ENCODE peak calls at places on chromosome 14, in four cellular contexts. J is lower lobe of right lung, B is Panc1, P is thoracic aorta. V is an unnamed sample.

GRCh38 chr14:72432748-72433147 is 461.2 kb downstream of the DPF3 start:
- ATAC-seq in J (no peak), B (no peak), P (no peak), V (no peak)

GRCh38 chr14:39499514-39499913 is 67.3 kb upstream of the FBXO33 start:
- ATAC-seq in J (no peak), B (no peak), P (no peak), V (no peak)

GRCh38 chr14:71538949-71539659 is 393.1 kb upstream of the RGS6 start:
- ATAC-seq in J (no peak), B (no peak), P (no peak), V (no peak)

GRCh38 chr14:67359319-67359774 is 257 bp downstream of the ATP6V1D start:
- ATAC-seq in J (peak; percentile 1), B (peak; percentile 9), P (peak; percentile 4), V (no peak)

GRCh38 chr14:61569308-61569707 is 126.0 kb upstream of the HIF1A start:
- ATAC-seq in J (no peak), B (no peak), P (no peak), V (no peak)

GRCh38 chr14:53620890-53621289 is 335.7 kb downstream of the BMP4 start:
- ATAC-seq in J (no peak), B (no peak), P (no peak), V (no peak)

GRCh38 chr14:59337151-59337611 is 128.0 kb downstream of the GPR135 start:
- ATAC-seq in J (peak; percentile 31), B (no peak), P (peak; percentile 38), V (peak; percentile 68)

GRCh38 chr14:46063872-46064271 is 587.7 kb downstream of the RPL10L start:
- ATAC-seq in J (no peak), B (no peak), P (no peak), V (no peak)

GRCh38 chr14:90450151-90450550 is 53.3 kb downstream of the CALM1 start:
- ATAC-seq in J (no peak), B (no peak), P (no peak), V (no peak)

GRCh38 chr14:67389261-67389660 is 22.7 kb downstream of the PLEK2 start:
- ATAC-seq in J (no peak), B (no peak), P (no peak), V (no peak)

GRCh38 chr14:94225460-94225989 is 51.4 kb downstream of the PPP4R4 start:
- ATAC-seq in J (no peak), B (no peak), P (no peak), V (no peak)

GRCh38 chr14:72545411-72546311 is 348.2 kb downstream of the DPF3 start:
- ATAC-seq in J (no peak), B (peak; percentile 42), P (no peak), V (no peak)

GRCh38 chr14:90408713-90409112 is 11.9 kb downstream of the CALM1 start:
- ATAC-seq in J (peak; percentile 30), B (peak; percentile 34), P (no peak), V (peak; percentile 15)

GRCh38 chr14:96246535-96246839 is 9.5 kb upstream of the BDKRB1 start:
- ATAC-seq in J (peak; percentile 32), B (no peak), P (no peak), V (peak; percentile 79)

GRCh38 chr14:74551431-74551830 is 57.9 kb downstream of the ISCA2 start:
- ATAC-seq in J (no peak), B (no peak), P (no peak), V (no peak)

GRCh38 chr14:32985881-32986280 is 47.2 kb downstream of the NPAS3 start:
- ATAC-seq in J (no peak), B (no peak), P (no peak), V (peak; percentile 53)

GRCh38 chr14:77407158-77407557 is 16.2 kb downstream of the NOXRED1 start:
- ATAC-seq in J (peak; percentile 74), B (no peak), P (no peak), V (no peak)

GRCh38 chr14:31243860-31244259 is 36.3 kb upstream of the HECTD1 start:
- ATAC-seq in J (peak; percentile 42), B (no peak), P (no peak), V (no peak)

DNA sequence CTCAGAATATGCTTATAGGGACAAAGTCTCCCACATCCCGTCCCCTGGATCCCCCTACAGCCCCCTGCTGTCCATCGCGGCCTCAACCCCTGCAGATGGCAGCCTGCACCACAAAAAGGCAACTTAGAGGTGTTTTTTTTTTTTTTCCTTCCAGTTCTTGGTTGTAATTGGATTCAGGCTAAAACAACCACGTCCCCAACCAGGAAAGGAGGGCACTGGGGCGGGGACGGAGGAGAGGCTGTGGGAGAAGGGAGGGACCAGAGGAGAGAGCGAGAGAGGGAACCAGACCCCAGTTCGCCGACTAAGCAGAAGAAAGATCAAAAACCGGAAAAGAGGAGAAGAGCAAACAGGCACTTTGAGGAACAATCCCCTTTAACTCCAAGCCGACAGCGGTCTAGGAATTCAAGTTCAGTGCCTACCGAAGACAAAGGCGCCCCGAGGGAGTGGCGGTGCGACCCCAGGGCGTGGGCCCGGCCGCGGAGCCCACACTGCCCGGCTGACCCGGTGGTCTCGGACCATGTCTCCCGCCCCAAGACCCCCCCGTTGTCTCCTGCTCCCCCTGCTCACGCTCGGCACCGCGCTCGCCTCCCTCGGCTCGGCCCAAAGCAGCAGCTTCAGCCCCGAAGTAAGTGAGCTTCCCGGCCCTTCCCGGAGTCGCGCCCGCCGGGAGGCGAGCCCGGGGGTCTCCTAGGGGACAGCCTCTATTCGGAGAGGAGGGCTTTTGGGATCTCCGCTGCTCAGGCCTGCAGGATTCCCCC is at the start of gene MMP14:
- ATAC-seq in J (peak; percentile 72), B (peak; percentile 77), P (peak; percentile 71), V (peak; percentile 75)
- TF ChIP-seq CTCF in J (peak; percentile 24), B (no peak), P (peak; percentile 55), V (peak; percentile 43)

DNA sequence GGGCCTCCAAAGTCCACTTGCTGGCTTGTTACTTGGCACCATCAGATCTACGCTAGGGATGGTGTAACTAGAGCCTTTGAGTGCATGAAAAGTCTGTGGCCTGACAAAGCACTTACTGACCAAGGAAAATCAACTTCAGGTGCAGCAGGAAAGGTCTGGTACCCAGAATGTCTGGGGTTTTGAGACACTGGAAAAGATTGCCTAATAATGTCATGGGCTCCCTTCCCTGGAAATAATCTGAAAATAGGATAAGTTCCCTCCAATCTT is 106.7 kb downstream of the ZFP36L1 start:
- ATAC-seq in J (no peak), B (no peak), P (no peak), V (no peak)
- H3K4me1 ChIP-seq in J (peaks cover 47% of the 10 kb centered on the region), B (no peaks in the 10 kb centered on the region), P (peaks cover 34% of the 10 kb centered on the region), V (peaks cover 50% of the 10 kb centered on the region)

GRCh38 chr14:100528962-100529560 is 58.2 kb downstream of the BEGAIN start:
- ATAC-seq in J (no peak), B (no peak), P (no peak), V (no peak)

GRCh38 chr14:100531152-100531551 is 56.1 kb downstream of the BEGAIN start:
- ATAC-seq in J (no peak), B (no peak), P (no peak), V (no peak)

GRCh38 chr14:100531591-100532121 is 55.6 kb downstream of the BEGAIN start:
- ATAC-seq in J (no peak), B (no peak), P (no peak), V (no peak)

GRCh38 chr14:100529561-100530031 is 57.6 kb downstream of the BEGAIN start:
- ATAC-seq in J (no peak), B (no peak), P (no peak), V (no peak)

GRCh38 chr14:100530270-100531072 is 56.7 kb downstream of the BEGAIN start:
- ATAC-seq in J (no peak), B (no peak), P (no peak), V (no peak)
- TF ChIP-seq CTCF in J (no peak), B (no peak), P (no peak), V (no peak)

GRCh38 chr14:104151546-104152245 is 13.3 kb downstream of the KIF26A start:
- ATAC-seq in J (no peak), B (no peak), P (no peak), V (no peak)
- H3K4me1 ChIP-seq in J (no peaks in the 10 kb centered on the region), B (peaks cover 5% of the 10 kb centered on the region), P (no peaks in the 10 kb centered on the region), V (peaks cover 13% of the 10 kb centered on the region)

DNA sequence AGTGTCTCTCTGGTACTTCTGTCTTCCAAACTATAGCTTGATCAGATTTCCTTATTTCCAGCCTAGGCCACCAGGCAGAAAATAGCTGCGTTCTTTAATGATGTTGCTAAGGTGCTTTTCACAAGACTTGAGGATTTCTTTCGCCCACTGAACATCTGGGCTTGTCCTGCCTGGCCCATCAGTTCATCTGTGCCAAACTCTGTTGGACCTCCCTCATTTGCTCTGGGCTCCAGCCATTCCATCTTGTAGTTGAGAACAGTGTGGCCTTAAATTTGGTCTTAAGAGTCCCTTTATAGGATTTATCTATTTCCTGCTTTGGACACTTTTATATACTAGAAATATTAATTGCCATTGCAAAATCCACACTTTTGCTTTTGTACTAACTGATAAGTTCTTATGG is 109.6 kb downstream of the TTLL5 start:
- ATAC-seq in J (no peak), B (no peak), P (no peak), V (no peak)
- TF ChIP-seq CTCF in J (no peak), B (no peak), P (no peak), V (no peak)

GRCh38 chr14:81315344-81315743 is 84.8 kb downstream of the STON2 start:
- ATAC-seq in J (no peak), B (no peak), P (no peak), V (no peak)
- H3K4me1 ChIP-seq in J (peaks cover 7% of the 10 kb centered on the region), B (no peaks in the 10 kb centered on the region), P (no peaks in the 10 kb centered on the region), V (no peaks in the 10 kb centered on the region)

GRCh38 chr14:101737414-101738367 is 23.8 kb upstream of the PPP2R5C start:
- ATAC-seq in J (peak; percentile 22), B (no peak), P (no peak), V (no peak)
- TF ChIP-seq CTCF in J (peak; percentile 16), B (peak; percentile 39), P (no peak), V (no peak)

GRCh38 chr14:103716899-103717411 is 1.3 kb downstream of the ZFYVE21 start:
- ATAC-seq in J (no peak), B (no peak), P (no peak), V (no peak)

GRCh38 chr14:103716091-103716801 is 636 bp downstream of the ZFYVE21 start:
- ATAC-seq in J (peak; percentile 2), B (peak; percentile 0), P (no peak), V (peak; percentile 1)

GRCh38 chr14:103713304-103714062 is 1.8 kb downstream of the XRCC3 start:
- ATAC-seq in J (no peak), B (no peak), P (no peak), V (no peak)

GRCh38 chr14:103714063-103714724 is 1.1 kb downstream of the XRCC3 start:
- ATAC-seq in J (no peak), B (no peak), P (no peak), V (no peak)

DNA sequence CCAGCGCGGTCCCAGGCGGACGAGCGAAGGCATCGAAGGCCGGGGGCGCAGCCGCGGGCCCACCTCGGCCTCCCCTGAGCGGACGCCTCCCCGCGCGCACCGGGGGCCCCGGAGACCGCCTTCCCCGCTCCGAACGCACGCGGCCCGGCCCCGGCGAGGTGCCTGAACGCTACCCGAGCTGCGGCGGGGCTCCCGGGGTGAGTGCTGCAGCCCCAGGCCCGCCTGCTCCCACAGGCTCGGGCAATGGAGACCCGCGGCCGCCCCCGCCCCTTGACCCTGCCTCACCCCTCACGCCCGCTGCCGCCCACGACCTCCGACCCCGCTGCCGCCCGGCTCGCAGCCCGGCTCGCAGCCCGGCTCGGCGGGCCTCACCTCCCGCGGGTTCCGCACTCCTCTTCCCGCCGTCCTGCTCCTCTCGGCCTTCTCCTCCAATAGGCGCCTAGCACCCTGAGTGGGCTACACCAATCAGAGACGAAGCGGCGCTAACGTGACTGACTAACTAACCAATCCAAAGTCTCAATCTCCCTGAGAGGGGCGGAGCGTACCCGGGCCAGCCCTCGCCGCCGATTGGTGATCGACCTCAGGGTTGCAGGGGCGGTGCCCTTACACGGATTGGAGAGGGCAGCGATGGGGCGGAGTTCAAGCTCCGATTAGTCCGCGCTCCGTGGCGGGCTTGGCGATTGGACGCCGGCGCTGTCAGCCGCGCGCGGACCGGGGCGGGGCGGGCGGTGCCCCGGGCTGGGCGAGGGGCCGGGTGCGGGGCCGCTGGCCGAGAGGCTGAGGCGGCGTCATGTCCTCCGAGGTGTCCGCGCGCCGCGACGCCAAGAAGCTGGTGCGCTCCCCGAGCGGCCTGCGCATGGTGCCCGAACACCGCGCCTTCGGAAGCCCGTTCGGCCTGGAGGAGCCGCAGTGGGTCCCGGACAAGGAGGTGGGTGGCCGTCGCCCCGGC is at the start of the genes XRCC3 and ZFYVE21:
- ATAC-seq in J (peak; percentile 97), B (peak; percentile 94), P (peak; percentile 99), V (peak; percentile 97)
- H3K4me1 ChIP-seq in J (peaks cover 60% of the 10 kb centered on the region), B (peaks cover 12% of the 10 kb centered on the region), P (peaks cover 15% of the 10 kb centered on the region), V (no peaks in the 10 kb centered on the region)